ENCODE peak calls at places on chromosomes 5 and 9, in six cellular contexts. J, A, B, Z, W and U are unnamed samples.

GRCh38 chr5:181098642-181099452 is 32.1 kb downstream of the OR2V1 start:
- DNase-seq in J (no peak), A (no peak), B (no peak), Z (no peak), W (peak), U (peak)

GRCh38 chr5:64923151-64923685 is 154.5 kb downstream of the CWC27 start:
- DNase-seq in J (no peak), A (no peak), B (peak), Z (no peak), W (no peak), U (no peak)

GRCh38 chr5:65100846-65101678 is 332.3 kb downstream of the CWC27 start:
- DNase-seq in J (peak), A (peak), B (peak), Z (peak), W (peak), U (peak)

GRCh38 chr5:118592234-118592633 is 396.1 kb downstream of the DTWD2 start:
- DNase-seq in J (no peak), A (no peak), B (no peak), Z (no peak), W (no peak), U (no peak)

GRCh38 chr9:89888677-89889076 is 283.9 kb downstream of the GADD45G start:
- DNase-seq in J (no peak), A (no peak), B (no peak), Z (no peak), W (no peak), U (no peak)

GRCh38 chr5:7592910-7593309 is 197.0 kb downstream of the ADCY2 start:
- DNase-seq in J (no peak), A (no peak), B (peak), Z (peak), W (peak), U (peak)

GRCh38 chr5:139649082-139649991 is 1.2 kb downstream of the CXXC5 start:
- DNase-seq in J (peak), A (no peak), B (peak), Z (peak), W (no peak), U (peak)

GRCh38 chr5:55923873-55924500 is 70.8 kb downstream of the IL6ST start:
- DNase-seq in J (no peak), A (no peak), B (no peak), Z (no peak), W (no peak), U (no peak)

GRCh38 chr5:180114304-180115003 is 42.9 kb upstream of the RNF130 start:
- DNase-seq in J (no peak), A (peak), B (no peak), Z (no peak), W (no peak), U (no peak)

GRCh38 chr5:172090976-172091547 is 84.6 kb upstream of the FBXW11 start:
- DNase-seq in J (no peak), A (no peak), B (no peak), Z (no peak), W (no peak), U (no peak)

GRCh38 chr5:133296624-133297023 is 244.8 kb downstream of the HSPA4 start:
- DNase-seq in J (no peak), A (no peak), B (no peak), Z (no peak), W (no peak), U (no peak)

GRCh38 chr9:69223605-69224004 is 49.5 kb downstream of the TJP2 start:
- DNase-seq in J (no peak), A (no peak), B (peak), Z (peak), W (peak), U (peak)

GRCh38 chr9:91067306-91067860 is 265.8 kb downstream of the SYK start:
- DNase-seq in J (no peak), A (no peak), B (no peak), Z (no peak), W (no peak), U (no peak)

GRCh38 chr9:96136992-96137665 is 164.8 kb downstream of the HSD17B3 start:
- DNase-seq in J (no peak), A (peak), B (peak), Z (no peak), W (no peak), U (no peak)

GRCh38 chr5:645421-645820 is 33.3 kb downstream of the CEP72 start:
- DNase-seq in J (no peak), A (peak), B (no peak), Z (no peak), W (no peak), U (no peak)

GRCh38 chr9:35533398-35533797 is 43.5 kb downstream of the RUSC2 start:
- DNase-seq in J (no peak), A (no peak), B (no peak), Z (no peak), W (no peak), U (no peak)

GRCh38 chr5:148569948-148570347 is 84.4 kb downstream of the HTR4 start:
- DNase-seq in J (no peak), A (no peak), B (no peak), Z (peak), W (no peak), U (no peak)

GRCh38 chr9:78871452-78872331 is 574.8 kb downstream of the PSAT1 start:
- DNase-seq in J (no peak), A (no peak), B (peak), Z (peak), W (peak), U (peak)

GRCh38 chr9:111959468-111959941 is 62.9 kb downstream of the UGCG start:
- DNase-seq in J (no peak), A (no peak), B (peak), Z (peak), W (peak), U (no peak)

GRCh38 chr5:17217421-17218352 is at the start of gene BASP1:
- DNase-seq in J (peak), A (peak), B (peak), Z (peak), W (peak), U (peak)

GRCh38 chr9:113602126-113603119 is 138.9 kb downstream of the RGS3 start:
- DNase-seq in J (peak), A (peak), B (peak), Z (peak), W (no peak), U (peak)

GRCh38 chr5:28917631-28918030 is 1879.2 kb upstream of the CDH9 start:
- DNase-seq in J (no peak), A (no peak), B (no peak), Z (no peak), W (no peak), U (no peak)

GRCh38 chr5:73170522-73170921 is 2.5 kb upstream of the TMEM174 start:
- DNase-seq in J (no peak), A (no peak), B (no peak), Z (peak), W (peak), U (peak)

GRCh38 chr5:94906750-94907149 is 288.3 kb downstream of the SLF1 start:
- DNase-seq in J (no peak), A (no peak), B (no peak), Z (no peak), W (no peak), U (no peak)

GRCh38 chr5:34847056-34847455 is 8.1 kb downstream of the TTC23L start:
- DNase-seq in J (no peak), A (no peak), B (no peak), Z (no peak), W (no peak), U (no peak)

GRCh38 chr5:123351315-123351714 is 71.9 kb downstream of the CEP120 start:
- DNase-seq in J (no peak), A (no peak), B (no peak), Z (peak), W (no peak), U (no peak)

GRCh38 chr5:169098331-169099121 is 202.4 kb downstream of the SLIT3 start:
- DNase-seq in J (no peak), A (no peak), B (no peak), Z (no peak), W (no peak), U (no peak)

GRCh38 chr5:108148715-108149139 is 233.2 kb downstream of the FBXL17 start:
- DNase-seq in J (no peak), A (no peak), B (peak), Z (peak), W (peak), U (peak)

GRCh38 chr5:32076699-32077695 is 97.1 kb downstream of the GOLPH3 start:
- DNase-seq in J (peak), A (no peak), B (peak), Z (peak), W (peak), U (peak)

GRCh38 chr5:146188358-146188757 is 5.9 kb upstream of the LARS1 start:
- DNase-seq in J (no peak), A (no peak), B (no peak), Z (peak), W (no peak), U (no peak)

GRCh38 chr5:151570058-151570457 is 21.1 kb downstream of the FAT2 start:
- DNase-seq in J (no peak), A (no peak), B (peak), Z (peak), W (no peak), U (no peak)

GRCh38 chr5:39657943-39658342 is 233.2 kb upstream of the DAB2 start:
- DNase-seq in J (no peak), A (no peak), B (no peak), Z (peak), W (no peak), U (no peak)

GRCh38 chr9:2722715-2723114 is 5.4 kb downstream of the KCNV2 start:
- DNase-seq in J (no peak), A (no peak), B (no peak), Z (no peak), W (no peak), U (no peak)

GRCh38 chr9:96029722-96030515 is 154.4 kb downstream of the ERCC6L2 start:
- DNase-seq in J (no peak), A (no peak), B (no peak), Z (no peak), W (peak), U (no peak)

GRCh38 chr5:82252744-82253143 is 25.4 kb downstream of the RPS23 start:
- DNase-seq in J (no peak), A (no peak), B (no peak), Z (no peak), W (no peak), U (no peak)

GRCh38 chr5:66959668-66960067 is 236.9 kb downstream of the CD180 start:
- DNase-seq in J (no peak), A (no peak), B (no peak), Z (peak), W (peak), U (no peak)

GRCh38 chr5:66966439-66966838 is 230.2 kb downstream of the CD180 start:
- DNase-seq in J (no peak), A (no peak), B (no peak), Z (peak), W (peak), U (no peak)

GRCh38 chr5:66960373-66961137 is 236.0 kb downstream of the CD180 start:
- DNase-seq in J (no peak), A (no peak), B (peak), Z (no peak), W (peak), U (no peak)

GRCh38 chr5:66967102-66967501 is 229.5 kb downstream of the CD180 start:
- DNase-seq in J (no peak), A (no peak), B (no peak), Z (no peak), W (no peak), U (no peak)

DNA sequence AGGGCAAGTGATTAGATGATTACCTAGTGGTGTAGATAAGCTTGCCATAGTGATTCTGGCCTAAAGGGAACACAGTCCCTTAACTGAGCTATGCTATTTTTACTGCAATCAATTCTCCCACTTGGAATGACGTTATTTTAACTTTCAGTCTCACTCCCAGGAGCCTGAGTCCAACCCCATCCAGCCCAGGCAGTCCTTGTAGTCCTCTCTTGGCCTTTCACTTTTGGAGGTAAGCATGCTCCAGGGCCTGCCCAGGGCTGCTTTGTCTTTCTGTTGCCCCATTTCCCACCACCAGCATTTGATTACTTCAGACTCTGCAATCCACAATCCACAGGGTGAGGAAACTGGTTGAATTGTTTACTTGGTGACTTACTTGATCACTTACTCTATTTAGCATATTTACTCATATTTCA is 233.0 kb downstream of the CD180 start:
- DNase-seq in J (no peak), A (no peak), B (peak), Z (peak), W (no peak), U (no peak)
- H3K27ac ChIP-seq in J (no peak), A (no peak), B (no peak), Z (peak), W (no peak), U (no peak)

GRCh38 chr5:147483197-147483790 is 26.6 kb downstream of the DPYSL3 start:
- DNase-seq in J (no peak), A (no peak), B (no peak), Z (peak), W (no peak), U (no peak)

GRCh38 chr5:147485046-147485445 is 24.8 kb downstream of the DPYSL3 start:
- DNase-seq in J (no peak), A (no peak), B (no peak), Z (no peak), W (no peak), U (no peak)

GRCh38 chr5:147482426-147483196 is 27.3 kb downstream of the DPYSL3 start:
- DNase-seq in J (no peak), A (no peak), B (no peak), Z (no peak), W (no peak), U (no peak)

GRCh38 chr5:147484708-147485020 is 25.2 kb downstream of the DPYSL3 start:
- DNase-seq in J (no peak), A (no peak), B (no peak), Z (no peak), W (no peak), U (no peak)

DNA sequence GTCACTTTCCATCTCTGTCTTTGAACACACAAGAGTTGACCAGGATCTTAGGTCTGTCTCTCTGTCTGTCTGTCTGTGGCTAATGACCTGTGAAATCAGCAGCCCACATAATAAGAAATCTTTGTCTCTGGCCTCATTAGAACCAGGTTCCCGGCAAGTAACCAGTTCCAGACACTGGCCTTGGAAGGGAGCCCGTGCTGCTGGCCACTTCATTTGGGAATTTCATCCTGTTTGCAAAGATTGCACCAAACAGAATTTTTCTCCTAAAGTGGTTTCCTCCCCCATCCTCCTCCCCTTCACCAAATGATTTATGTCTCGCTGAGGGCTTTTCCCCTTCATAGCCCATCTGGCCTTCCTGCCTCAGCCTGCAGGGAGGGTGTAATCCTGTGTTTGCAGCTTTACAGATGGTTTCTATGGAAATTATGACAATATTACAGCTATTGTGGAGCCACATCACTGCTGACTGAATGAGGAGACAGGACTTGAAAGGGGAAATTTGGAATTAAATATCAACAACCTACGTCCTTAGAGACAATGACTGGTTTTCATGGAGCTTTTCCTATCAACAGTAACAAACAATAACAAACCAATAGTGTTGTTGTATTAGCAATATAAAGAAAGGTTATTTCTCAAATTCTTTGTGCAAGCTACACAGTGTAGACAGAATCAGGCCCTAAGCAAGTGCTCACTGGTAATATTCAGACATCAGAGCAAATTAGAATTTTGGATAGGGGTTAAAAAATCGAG is 25.7 kb downstream of the DPYSL3 start:
- DNase-seq in J (no peak), A (peak), B (peak), Z (no peak), W (peak), U (peak)
- H3K27ac ChIP-seq in J (no peak), A (peak), B (peak), Z (peak), W (no peak), U (peak)

DNA sequence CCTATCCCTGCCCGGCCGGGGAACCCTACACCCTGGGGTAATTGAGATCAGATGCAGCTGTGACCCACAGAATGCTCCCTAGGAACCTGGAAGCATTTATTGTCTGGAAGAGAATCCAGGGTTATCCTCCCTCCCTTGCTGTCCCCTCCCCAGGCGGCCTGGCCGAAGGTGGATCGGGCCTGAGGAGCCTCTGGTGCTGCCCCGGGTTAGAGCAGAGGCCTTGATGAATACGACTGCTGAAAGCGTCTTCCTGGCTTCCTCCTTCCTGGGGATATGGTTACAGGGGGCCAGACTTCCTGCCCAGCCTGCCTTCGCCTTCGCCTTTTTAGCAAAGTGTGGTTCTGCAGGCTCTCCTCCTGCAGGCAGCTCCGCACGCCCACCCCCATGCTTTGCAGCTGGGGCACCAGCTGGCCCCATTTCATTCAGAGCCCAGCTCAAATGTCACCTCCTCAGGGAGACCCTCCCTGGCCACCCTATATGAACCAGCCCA is 22.5 kb upstream of the PTGS1 start:
- DNase-seq in J (no peak), A (no peak), B (no peak), Z (no peak), W (no peak), U (no peak)
- H3K27ac ChIP-seq in J (no peak), A (no peak), B (no peak), Z (no peak), W (no peak), U (no peak)

GRCh38 chr9:129145316-129145715 is 32.7 kb downstream of the IER5L start:
- DNase-seq in J (no peak), A (peak), B (no peak), Z (no peak), W (no peak), U (no peak)
- H3K27ac ChIP-seq in J (peak), A (peak), B (peak), Z (no peak), W (peak), U (peak)

GRCh38 chr9:93147632-93148031 is 13.6 kb upstream of the NINJ1 start:
- DNase-seq in J (no peak), A (no peak), B (no peak), Z (no peak), W (no peak), U (no peak)

GRCh38 chr9:93139365-93140182 is 5.5 kb upstream of the NINJ1 start:
- DNase-seq in J (no peak), A (no peak), B (no peak), Z (no peak), W (no peak), U (no peak)

GRCh38 chr9:93148721-93149120 is 14.7 kb upstream of the NINJ1 start:
- DNase-seq in J (no peak), A (no peak), B (no peak), Z (no peak), W (no peak), U (no peak)

GRCh38 chr9:93141771-93142483 is 7.9 kb upstream of the NINJ1 start:
- DNase-seq in J (no peak), A (no peak), B (no peak), Z (no peak), W (no peak), U (no peak)

DNA sequence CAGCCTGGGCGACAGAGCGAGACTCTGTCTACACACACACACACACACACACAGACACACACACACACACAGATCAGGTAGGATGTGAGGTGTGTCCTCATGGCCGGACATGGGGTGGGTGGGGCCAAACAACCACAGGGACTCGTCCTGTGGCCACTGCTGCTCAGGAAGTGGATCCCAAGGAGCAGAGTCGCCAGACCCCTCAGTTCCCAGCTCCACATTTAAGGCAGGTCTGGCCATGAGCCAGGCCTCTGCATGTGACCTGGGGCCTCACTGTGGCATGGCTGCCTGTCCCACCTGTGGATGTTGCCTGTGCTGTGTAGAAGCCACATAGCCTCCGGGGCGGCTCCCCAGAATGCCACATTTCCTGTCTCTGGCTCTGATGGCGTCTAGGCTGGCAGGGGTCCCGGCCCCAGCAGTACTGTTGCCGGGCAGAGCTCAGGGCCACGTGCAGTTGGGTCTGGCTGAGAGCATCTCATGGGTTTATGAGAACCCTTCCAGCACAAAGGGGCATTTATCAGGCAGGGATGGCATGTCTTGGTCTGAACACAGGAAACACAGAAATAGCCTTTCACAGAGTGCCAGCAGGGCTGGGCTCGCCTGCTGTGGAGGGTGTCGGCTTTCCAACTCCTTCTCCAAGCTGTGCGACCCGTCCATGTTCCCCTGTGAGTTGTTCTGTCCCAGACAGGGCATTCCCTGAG is 9.9 kb upstream of the NINJ1 start:
- DNase-seq in J (no peak), A (no peak), B (no peak), Z (no peak), W (no peak), U (no peak)
- H3K27ac ChIP-seq in J (no peak), A (no peak), B (no peak), Z (no peak), W (no peak), U (no peak)